ENCODE peak calls at places on chromosomes 3 and 15, in seven cellular contexts. V is stimulated activated naive CD4-positive, alpha-beta T cell; Q is AG10803; I is bronchial epithelial cell; N is posterior vena cava; D is fibroblast of gingiva; H is left ventricle myocardium superior. T is an unnamed sample.

GRCh38 chr3:134341391-134341790 is 32.9 kb downstream of the AMOTL2 start:
- DNase-seq in V (no peak), Q (no peak), I (peak; percentile 63), N (peak; percentile 30), D (no peak), H (no peak), T (peak; percentile 62)

GRCh38 chr15:64739216-64739976 is 36.0 kb downstream of the RBPMS2 start:
- DNase-seq in V (no peak), Q (no peak), I (no peak), N (no peak), D (no peak), H (peak; percentile 50), T (no peak)

GRCh38 chr3:115602194-115602593 is 21.1 kb upstream of the GAP43 start:
- DNase-seq in V (no peak), Q (no peak), I (no peak), N (no peak), D (no peak), H (no peak), T (no peak)

GRCh38 chr15:35397027-35397426 is 148.9 kb downstream of the DPH6 start:
- DNase-seq in V (no peak), Q (no peak), I (no peak), N (no peak), D (no peak), H (no peak), T (no peak)

GRCh38 chr3:128068156-128068620 is 16.0 kb downstream of the SEC61A1 start:
- DNase-seq in V (peak; percentile 32), Q (peak; percentile 51), I (peak; percentile 41), N (no peak), D (peak; percentile 44), H (no peak), T (peak; percentile 55)

GRCh38 chr3:63910873-63911272 is 1.3 kb downstream of the SCAANT1 start:
- DNase-seq in V (peak; percentile 43), Q (no peak), I (peak; percentile 45), N (no peak), D (no peak), H (no peak), T (peak; percentile 28)

GRCh38 chr15:50698101-50698500 is 11.5 kb upstream of the TRPM7 start:
- DNase-seq in V (no peak), Q (no peak), I (no peak), N (no peak), D (no peak), H (no peak), T (no peak)

GRCh38 chr15:99174567-99174966 is 69.7 kb downstream of the SYNM start:
- DNase-seq in V (no peak), Q (no peak), I (no peak), N (no peak), D (no peak), H (peak; percentile 72), T (no peak)

GRCh38 chr15:100241572-100242479 is 99.9 kb downstream of the ADAMTS17 start:
- DNase-seq in V (no peak), Q (no peak), I (peak; percentile 44), N (no peak), D (peak; percentile 88), H (no peak), T (peak; percentile 49)

GRCh38 chr3:132784502-132785025 is 62.4 kb upstream of the NPHP3 start:
- DNase-seq in V (peak; percentile 13), Q (peak; percentile 32), I (no peak), N (no peak), D (no peak), H (no peak), T (no peak)

GRCh38 chr15:82183121-82184031 is 79.2 kb downstream of the EFL1 start:
- DNase-seq in V (no peak), Q (peak; percentile 61), I (no peak), N (no peak), D (peak; percentile 88), H (no peak), T (no peak)

GRCh38 chr3:114128231-114128630 is 50.6 kb downstream of the DRD3 start:
- DNase-seq in V (no peak), Q (no peak), I (peak; percentile 56), N (no peak), D (no peak), H (no peak), T (peak; percentile 33)

GRCh38 chr3:7877312-7877711 is 624.3 kb upstream of the LMCD1 start:
- DNase-seq in V (no peak), Q (no peak), I (no peak), N (no peak), D (no peak), H (no peak), T (peak; percentile 46)

GRCh38 chr15:82647045-82647834 is at the start of gene CPEB1:
- DNase-seq in V (peak; percentile 9), Q (peak; percentile 35), I (no peak), N (peak; percentile 87), D (no peak), H (peak; percentile 75), T (peak; percentile 9)

GRCh38 chr3:126465928-126466564 is 9.6 kb downstream of the ZXDC start:
- DNase-seq in V (no peak), Q (no peak), I (no peak), N (peak; percentile 80), D (no peak), H (no peak), T (no peak)

GRCh38 chr3:7166460-7166859 is 305.5 kb downstream of the GRM7 start:
- DNase-seq in V (no peak), Q (no peak), I (no peak), N (no peak), D (no peak), H (no peak), T (no peak)

GRCh38 chr3:15319575-15319974 is 12.8 kb downstream of the SH3BP5 start:
- DNase-seq in V (no peak), Q (peak; percentile 79), I (no peak), N (peak; percentile 86), D (peak; percentile 75), H (peak; percentile 47), T (no peak)

GRCh38 chr3:123547881-123548534 is 36.8 kb downstream of the HACD2 start:
- DNase-seq in V (no peak), Q (no peak), I (no peak), N (no peak), D (no peak), H (peak; percentile 50), T (peak; percentile 46)

GRCh38 chr15:99435138-99435695 is 130.6 kb upstream of the MEF2A start:
- DNase-seq in V (no peak), Q (no peak), I (peak; percentile 40), N (peak; percentile 75), D (no peak), H (no peak), T (peak; percentile 71)

GRCh38 chr3:9214599-9214998 is 34.8 kb downstream of the SRGAP3 start:
- DNase-seq in V (no peak), Q (peak; percentile 61), I (peak; percentile 87), N (no peak), D (peak; percentile 69), H (no peak), T (peak; percentile 79)

GRCh38 chr3:58173670-58174472 is 36.9 kb downstream of the DNASE1L3 start:
- DNase-seq in V (peak; percentile 58), Q (no peak), I (peak; percentile 38), N (peak; percentile 80), D (no peak), H (peak; percentile 78), T (peak; percentile 47)

GRCh38 chr3:171974986-171975837 is 64.2 kb upstream of the FNDC3B start:
- DNase-seq in V (no peak), Q (peak; percentile 68), I (no peak), N (no peak), D (no peak), H (no peak), T (no peak)

GRCh38 chr3:182397164-182397563 is 396.1 kb upstream of the ATP11B start:
- DNase-seq in V (no peak), Q (no peak), I (no peak), N (no peak), D (no peak), H (no peak), T (no peak)

GRCh38 chr3:55364426-55364825 is 122.7 kb downstream of the WNT5A start:
- DNase-seq in V (no peak), Q (peak; percentile 96), I (no peak), N (no peak), D (no peak), H (no peak), T (no peak)

GRCh38 chr15:41499109-41499851 is 5.6 kb downstream of the ITPKA start:
- DNase-seq in V (no peak), Q (no peak), I (no peak), N (no peak), D (no peak), H (no peak), T (no peak)

GRCh38 chr3:57637391-57637790 is 40.2 kb upstream of the ARF4 start:
- DNase-seq in V (no peak), Q (peak; percentile 4), I (no peak), N (no peak), D (peak; percentile 72), H (no peak), T (no peak)

GRCh38 chr15:45869034-45869668 is 234.3 kb downstream of the SQOR start:
- DNase-seq in V (no peak), Q (no peak), I (no peak), N (no peak), D (no peak), H (no peak), T (no peak)

GRCh38 chr15:30918366-30918765 is 14.7 kb downstream of the FAN1 start:
- DNase-seq in V (no peak), Q (no peak), I (no peak), N (no peak), D (no peak), H (no peak), T (no peak)

GRCh38 chr3:66236281-66236680 is 15.5 kb downstream of the SLC25A26 start:
- DNase-seq in V (no peak), Q (peak; percentile 4), I (no peak), N (no peak), D (no peak), H (no peak), T (no peak)

GRCh38 chr15:52018244-52018643 is 775 bp upstream of the MAPK6 start:
- DNase-seq in V (no peak), Q (peak; percentile 40), I (peak; percentile 37), N (no peak), D (peak; percentile 57), H (no peak), T (no peak)

GRCh38 chr15:65184305-65184943 is 718 bp downstream of the CLPX start:
- DNase-seq in V (no peak), Q (peak; percentile 56), I (peak; percentile 46), N (peak; percentile 87), D (peak; percentile 61), H (peak; percentile 72), T (peak; percentile 67)

GRCh38 chr3:105598047-105598796 is 231.5 kb downstream of the ALCAM start:
- DNase-seq in V (no peak), Q (peak; percentile 90), I (peak; percentile 96), N (no peak), D (peak; percentile 46), H (no peak), T (peak; percentile 91)

GRCh38 chr3:98020412-98020811 is 14.7 kb downstream of the GABRR3 start:
- DNase-seq in V (no peak), Q (no peak), I (no peak), N (no peak), D (no peak), H (no peak), T (no peak)

GRCh38 chr15:60095711-60096110 is 91.6 kb downstream of the FOXB1 start:
- DNase-seq in V (no peak), Q (peak; percentile 67), I (no peak), N (no peak), D (peak; percentile 14), H (no peak), T (no peak)

GRCh38 chr3:4820296-4821121 is 158.7 kb upstream of the BHLHE40 start:
- DNase-seq in V (no peak), Q (no peak), I (no peak), N (no peak), D (no peak), H (no peak), T (no peak)

GRCh38 chr3:124793054-124793740 is 62.9 kb downstream of the UMPS start:
- DNase-seq in V (no peak), Q (peak; percentile 87), I (peak; percentile 69), N (peak; percentile 16), D (no peak), H (no peak), T (peak; percentile 75)

GRCh38 chr3:141336672-141337522 is 31.4 kb upstream of the ZBTB38 start:
- DNase-seq in V (no peak), Q (peak; percentile 72), I (peak; percentile 99), N (no peak), D (peak; percentile 67), H (no peak), T (peak; percentile 93)

T was measured in epithelial cell of esophagus.